ENCODE peak calls at places on chromosomes 12 and 14, in nine cellular contexts. T is RWPE2; E is stimulated activated CD8-positive, alpha-beta memory T cell treated with anti-CD3 and anti-CD28 coated beads, Interleukin-15, amount 100 ng/mL, for 1 hour; U is body of pancreas; G is transverse colon; I is B cell; S is anterior cingulate cortex; F is HFF-Myc; A is left colon. N is an unnamed sample.

GRCh38 chr12:108009442-108009841 is 119.6 kb upstream of the WSCD2 start:
- DNase-seq in F (no peak), E (no peak), U (no peak), A (no peak), T (no peak), I (no peak), G (no peak), S (no peak), N (no peak)

GRCh38 chr14:72763892-72764291 is 130.0 kb downstream of the DPF3 start:
- DNase-seq in F (no peak), I (no peak), A (no peak), S (no peak), T (no peak), E (no peak), G (no peak), U (no peak), N (no peak)

GRCh38 chr12:5493018-5493417 is 61.1 kb downstream of the NTF3 start:
- DNase-seq in U (no peak), A (peak; percentile 46), I (no peak), E (no peak), G (peak; percentile 42), T (no peak), F (no peak), S (no peak), N (no peak)

GRCh38 chr14:68695326-68695768 is 97.5 kb downstream of the ZFP36L1 start:
- DNase-seq in S (no peak), A (no peak), T (peak; percentile 98), U (no peak), E (no peak), I (no peak), G (no peak), F (peak; percentile 98), N (no peak)

GRCh38 chr12:94500831-94501567 is 41.3 kb upstream of the CEP83 start:
- DNase-seq in F (no peak), T (no peak), E (no peak), I (no peak), G (no peak), A (no peak), S (no peak), U (no peak), N (no peak)

GRCh38 chr12:122318607-122319311 is 52.5 kb upstream of the VPS33A start:
- DNase-seq in S (no peak), A (no peak), I (no peak), U (no peak), F (peak; percentile 26), T (no peak), G (no peak), E (no peak), N (no peak)

GRCh38 chr12:70724444-70724843 is 87.2 kb upstream of the PTPRB start:
- DNase-seq in T (no peak), U (no peak), I (no peak), G (no peak), F (no peak), E (no peak), A (no peak), S (no peak), N (no peak)

GRCh38 chr12:46260153-46260912 is 8.5 kb downstream of the SLC38A1 start:
- DNase-seq in A (no peak), I (no peak), S (no peak), U (no peak), G (no peak), F (no peak), T (no peak), E (no peak), N (no peak)

GRCh38 chr14:34596891-34597290 is 33.1 kb downstream of the SNX6 start:
- DNase-seq in I (no peak), A (no peak), S (no peak), U (no peak), T (no peak), E (no peak), F (no peak), G (no peak), N (no peak)

GRCh38 chr14:106204063-106204462 is 677.7 kb downstream of the TMEM121 start:
- DNase-seq in I (no peak), F (no peak), U (no peak), E (no peak), S (no peak), T (no peak), G (no peak), A (no peak), N (no peak)

GRCh38 chr14:39731912-39732311 is 299.7 kb upstream of the FBXO33 start:
- DNase-seq in G (no peak), U (no peak), E (no peak), T (no peak), I (no peak), S (no peak), A (no peak), F (no peak), N (no peak)

GRCh38 chr14:64220466-64220865 is 73.7 kb downstream of the ESR2 start:
- DNase-seq in U (peak; percentile 53), S (no peak), E (no peak), T (no peak), F (no peak), A (no peak), G (no peak), I (no peak), N (no peak)

GRCh38 chr12:79514730-79515525 is 175.8 kb downstream of the PAWR start:
- DNase-seq in T (no peak), U (no peak), S (no peak), A (no peak), E (no peak), I (no peak), F (no peak), G (no peak), N (no peak)

GRCh38 chr14:52906141-52906601 is 44.7 kb downstream of the FERMT2 start:
- DNase-seq in U (no peak), T (no peak), A (no peak), S (no peak), F (peak; percentile 58), E (no peak), G (no peak), I (no peak), N (no peak)

GRCh38 chr14:52694761-52695480 is 437 bp downstream of the ERO1A start:
- DNase-seq in T (peak; percentile 69), U (peak; percentile 57), E (peak; percentile 30), A (peak; percentile 61), G (peak; percentile 64), I (peak; percentile 67), S (no peak), F (no peak), N (peak; percentile 38)

GRCh38 chr14:97367278-97367677 is 570.1 kb downstream of the VRK1 start:
- DNase-seq in S (no peak), A (no peak), F (no peak), T (no peak), I (no peak), U (no peak), E (no peak), G (no peak), N (no peak)

GRCh38 chr12:27982380-27982779 is 9.8 kb upstream of the PTHLH start:
- DNase-seq in G (no peak), S (no peak), F (no peak), U (no peak), E (no peak), A (no peak), T (no peak), I (no peak), N (no peak)

GRCh38 chr14:20632831-20633771 is 8.4 kb downstream of the OR6S1 start:
- DNase-seq in G (peak; percentile 59), S (no peak), T (no peak), A (no peak), E (peak; percentile 24), I (peak; percentile 65), U (peak; percentile 79), F (peak; percentile 85), N (peak; percentile 41)

GRCh38 chr12:124463341-124463861 is 104.0 kb downstream of the NCOR2 start:
- DNase-seq in E (no peak), U (peak; percentile 43), I (no peak), T (no peak), G (no peak), F (no peak), A (no peak), S (no peak), N (no peak)

GRCh38 chr12:88693837-88694445 is 113.7 kb upstream of the KITLG start:
- DNase-seq in G (no peak), S (no peak), T (no peak), I (no peak), F (no peak), U (no peak), A (no peak), E (no peak), N (no peak)

GRCh38 chr12:64494998-64495729 is 43.2 kb downstream of the TBK1 start:
- DNase-seq in E (no peak), I (no peak), F (no peak), S (no peak), U (no peak), A (no peak), G (no peak), T (no peak), N (no peak)

GRCh38 chr12:14849664-14850063 is 6.3 kb upstream of the ART4 start:
- DNase-seq in F (no peak), U (no peak), T (no peak), E (no peak), A (no peak), G (no peak), S (no peak), I (no peak), N (no peak)

GRCh38 chr12:1741154-1741949 is 50.5 kb downstream of the ADIPOR2 start:
- DNase-seq in T (no peak), I (no peak), E (no peak), G (no peak), F (no peak), U (no peak), A (no peak), S (no peak), N (no peak)

GRCh38 chr12:114045333-114045732 is 79.2 kb upstream of the RBM19 start:
- DNase-seq in I (no peak), T (no peak), U (no peak), G (no peak), A (no peak), S (no peak), E (no peak), F (peak; percentile 1), N (no peak)

GRCh38 chr12:122646568-122647220 is 56.5 kb downstream of the HCAR2 start:
- DNase-seq in G (no peak), E (no peak), I (peak; percentile 61), T (no peak), U (no peak), F (peak; percentile 70), S (no peak), A (no peak), N (peak; percentile 37)

GRCh38 chr14:102362084-102362483 is 606 bp downstream of the CINP start:
- DNase-seq in E (no peak), I (no peak), T (no peak), S (no peak), G (no peak), U (no peak), A (peak; percentile 7), F (no peak), N (peak; percentile 31)

GRCh38 chr14:55500708-55501107 is 60.3 kb upstream of the TBPL2 start:
- DNase-seq in E (no peak), F (no peak), U (no peak), T (no peak), I (no peak), G (no peak), A (no peak), S (no peak), N (no peak)

GRCh38 chr12:93451423-93452158 is 9.8 kb upstream of the UBE2N start:
- DNase-seq in U (no peak), E (no peak), I (no peak), G (no peak), S (no peak), T (no peak), F (no peak), A (no peak), N (no peak)

GRCh38 chr12:93540506-93540905 is 32.0 kb upstream of the SOCS2 start:
- DNase-seq in F (no peak), U (no peak), I (no peak), A (no peak), E (no peak), S (no peak), T (no peak), G (no peak), N (no peak)

GRCh38 chr12:87952850-87953249 is 76.4 kb downstream of the C12orf50 start:
- DNase-seq in G (no peak), S (no peak), I (no peak), A (no peak), U (no peak), E (no peak), T (no peak), F (no peak), N (no peak)

GRCh38 chr14:32417956-32418552 is 89.0 kb downstream of the AKAP6 start:
- DNase-seq in F (peak; percentile 59), U (peak; percentile 23), G (peak; percentile 40), E (no peak), S (no peak), I (no peak), T (peak; percentile 79), A (peak; percentile 41), N (no peak)